ENCODE peak calls at places on chromosomes 12 and 14, in ten cellular contexts. U, Q, O, K, M, L, C, Y, V and N are unnamed samples.

GRCh38 chr12:53727310-53728041 is at the start of gene CALCOCO1:
- DNase-seq in U (peak), Q (peak), O (peak), K (peak), M (peak), L (peak), C (peak), Y (peak), V (peak), N (peak)

GRCh38 chr12:121776190-121777098 is 17.0 kb downstream of the RHOF start:
- DNase-seq in U (no peak), Q (peak), O (peak), K (peak), M (no peak), L (peak), C (peak), Y (peak), V (peak), N (no peak)

GRCh38 chr12:47903927-47904646 is 707 bp downstream of the VDR start:
- DNase-seq in U (peak), Q (peak), O (peak), K (peak), M (no peak), L (no peak), C (peak), Y (no peak), V (no peak), N (peak)

GRCh38 chr14:68644101-68644500 is 148.8 kb downstream of the ZFP36L1 start:
- DNase-seq in U (no peak), Q (no peak), O (no peak), K (no peak), M (no peak), L (no peak), C (no peak), Y (no peak), V (no peak), N (no peak)

GRCh38 chr12:91616401-91616800 is 433.8 kb upstream of the DCN start:
- DNase-seq in U (no peak), Q (no peak), O (no peak), K (no peak), M (no peak), L (no peak), C (no peak), Y (no peak), V (no peak), N (no peak)

GRCh38 chr12:10031771-10032175 is 1.3 kb downstream of the CLEC9A start:
- DNase-seq in U (peak), Q (no peak), O (peak), K (no peak), M (no peak), L (no peak), C (no peak), Y (no peak), V (no peak), N (no peak)

GRCh38 chr12:117272690-117273089 is 82.4 kb upstream of the FBXO21 start:
- DNase-seq in U (no peak), Q (no peak), O (no peak), K (no peak), M (no peak), L (no peak), C (no peak), Y (no peak), V (no peak), N (no peak)

GRCh38 chr12:110067531-110067930 is 19.2 kb upstream of the C12orf76 start:
- DNase-seq in U (no peak), Q (no peak), O (peak), K (no peak), M (no peak), L (no peak), C (no peak), Y (no peak), V (no peak), N (no peak)

GRCh38 chr14:37559386-37559785 is 35.7 kb downstream of the FOXA1 start:
- DNase-seq in U (peak), Q (no peak), O (no peak), K (no peak), M (no peak), L (no peak), C (no peak), Y (no peak), V (no peak), N (no peak)

GRCh38 chr14:61573748-61574513 is 121.4 kb upstream of the HIF1A start:
- DNase-seq in U (no peak), Q (no peak), O (peak), K (no peak), M (peak), L (no peak), C (no peak), Y (no peak), V (no peak), N (no peak)

GRCh38 chr12:62371661-62372060 is 95.0 kb upstream of the MON2 start:
- DNase-seq in U (no peak), Q (no peak), O (no peak), K (no peak), M (no peak), L (no peak), C (no peak), Y (no peak), V (no peak), N (no peak)

GRCh38 chr14:103806805-103807204 is 40.6 kb downstream of the PPP1R13B start:
- DNase-seq in U (no peak), Q (no peak), O (no peak), K (no peak), M (no peak), L (no peak), C (no peak), Y (no peak), V (no peak), N (no peak)

GRCh38 chr14:95318870-95319311 is 817 bp downstream of the CLMN start:
- DNase-seq in U (no peak), Q (no peak), O (no peak), K (no peak), M (no peak), L (no peak), C (no peak), Y (no peak), V (no peak), N (no peak)

GRCh38 chr12:76346798-76347420 is 1.3 kb downstream of the BBS10 start:
- DNase-seq in U (peak), Q (no peak), O (peak), K (peak), M (peak), L (peak), C (no peak), Y (peak), V (peak), N (peak)

GRCh38 chr14:51780006-51780692 is 80.3 kb upstream of the GNG2 start:
- DNase-seq in U (peak), Q (peak), O (peak), K (peak), M (peak), L (peak), C (peak), Y (peak), V (peak), N (peak)

GRCh38 chr14:70188608-70189540 is at the start of gene SLC8A3:
- DNase-seq in U (no peak), Q (no peak), O (peak), K (no peak), M (peak), L (peak), C (no peak), Y (peak), V (peak), N (no peak)